ENCODE peak calls at places on chromosomes 12 and 14, in seven cellular contexts. J, W, I, L, T, A and C are unnamed samples. For H3K4me1, the result is how much of the 10 kb centered on the place peaks cover.

GRCh38 chr12:89160716-89161123 is 191.6 kb downstream of the DUSP6 start:
- DNase-seq in I (peak), A (peak), J (no peak), L (peak), W (no peak), T (no peak), C (peak)

GRCh38 chr14:80538633-80539375 is 327.5 kb upstream of the DIO2 start:
- DNase-seq in J (no peak), L (no peak), W (peak), I (no peak), T (no peak), A (no peak), C (no peak)

GRCh38 chr14:62117010-62117717 is 354.9 kb downstream of the SNAPC1 start:
- DNase-seq in J (peak), T (peak), W (peak), A (peak), L (peak), I (no peak), C (no peak)

GRCh38 chr12:8615206-8615605 is 2.5 kb upstream of the AICDA start:
- DNase-seq in W (no peak), L (no peak), T (no peak), A (no peak), I (no peak), J (no peak), C (no peak)

GRCh38 chr12:56151672-56152131 is 685 bp upstream of the MYL6B start:
- DNase-seq in W (peak), J (peak), L (peak), I (peak), T (peak), A (no peak), C (no peak)

GRCh38 chr14:50865677-50866076 is 6.2 kb upstream of the ABHD12B start:
- DNase-seq in J (no peak), W (no peak), T (no peak), A (no peak), I (no peak), L (no peak), C (no peak)

GRCh38 chr12:52870361-52871290 is 21.8 kb upstream of the KRT78 start:
- DNase-seq in W (peak), T (no peak), A (peak), L (peak), J (no peak), I (no peak), C (no peak)

GRCh38 chr12:132385923-132386751 is 56.7 kb upstream of the GALNT9 start:
- DNase-seq in I (no peak), T (no peak), J (no peak), W (no peak), A (no peak), L (peak), C (no peak)

GRCh38 chr12:50620050-50620974 is 115.5 kb downstream of the DIP2B start:
- DNase-seq in W (no peak), L (no peak), J (no peak), T (no peak), A (no peak), I (peak), C (no peak)

GRCh38 chr12:304815-305214 is 42.2 kb upstream of the SLC6A13 start:
- DNase-seq in T (no peak), J (no peak), L (no peak), A (no peak), W (no peak), I (no peak), C (no peak)

GRCh38 chr12:76547526-76547925 is 12.0 kb downstream of the OSBPL8 start:
- DNase-seq in L (no peak), T (no peak), J (no peak), I (no peak), W (no peak), A (no peak), C (no peak)

GRCh38 chr14:50569714-50570274 is 9.8 kb downstream of the ATL1 start:
- DNase-seq in J (no peak), W (no peak), L (no peak), A (no peak), T (no peak), I (no peak), C (no peak)

GRCh38 chr12:30694971-30695326 is 720 bp downstream of the IPO8 start:
- DNase-seq in W (peak), J (peak), T (peak), I (peak), A (no peak), L (peak), C (no peak)

GRCh38 chr14:69354383-69355154 is 43.5 kb downstream of the ERH start:
- DNase-seq in I (peak), J (no peak), A (no peak), T (no peak), L (no peak), W (no peak), C (no peak)

GRCh38 chr12:12926571-12927071 is 25.3 kb downstream of the GPRC5D start:
- DNase-seq in J (no peak), T (no peak), L (no peak), W (no peak), I (no peak), A (peak), C (no peak)

GRCh38 chr14:49250109-49250508 is 336.1 kb downstream of the RPS29 start:
- DNase-seq in I (no peak), W (no peak), J (no peak), L (no peak), A (no peak), T (no peak), C (no peak)

GRCh38 chr12:53532524-53533445 is 25.5 kb upstream of the NPFF start:
- DNase-seq in A (no peak), I (no peak), L (no peak), J (no peak), T (no peak), W (no peak), C (no peak)

GRCh38 chr12:125021771-125022170 is 28.3 kb downstream of the BRI3BP start:
- DNase-seq in J (no peak), I (no peak), L (no peak), W (no peak), T (no peak), A (no peak), C (no peak)

GRCh38 chr12:109885616-109886015 is 5.3 kb upstream of the GLTP start:
- DNase-seq in T (no peak), L (no peak), A (no peak), W (no peak), I (peak), J (no peak), C (no peak)

GRCh38 chr12:113242560-113242959 is 21.3 kb downstream of the TPCN1 start:
- DNase-seq in L (no peak), A (peak), W (no peak), J (no peak), I (no peak), T (no peak), C (no peak)
- H3K4me1 ChIP-seq in L (half or more), A (half or more), W (under half), J (half or more), I (half or more), T (under half), C (half or more)

GRCh38 chr12:78721906-78722305 is 142.7 kb upstream of the SYT1 start:
- DNase-seq in I (no peak), A (no peak), L (no peak), T (no peak), J (no peak), W (no peak), C (no peak)

GRCh38 chr12:78726854-78727253 is 137.7 kb upstream of the SYT1 start:
- DNase-seq in I (no peak), T (no peak), W (no peak), A (no peak), L (no peak), J (no peak), C (no peak)

GRCh38 chr12:78725033-78725432 is 139.5 kb upstream of the SYT1 start:
- DNase-seq in I (no peak), W (no peak), L (no peak), T (no peak), A (no peak), J (no peak), C (no peak)

GRCh38 chr12:78725951-78726550 is 138.5 kb upstream of the SYT1 start:
- DNase-seq in L (no peak), W (no peak), J (no peak), A (no peak), I (no peak), T (no peak), C (no peak)
- H3K4me1 ChIP-seq in L (under half), W (under half), J (under half), A (under half), I (under half), T (under half), C (under half)

GRCh38 chr12:116693259-116694227 is 44.3 kb downstream of the SPRING1 start:
- DNase-seq in W (no peak), I (no peak), L (no peak), T (no peak), J (peak), A (no peak), C (no peak)
- H3K4me1 ChIP-seq in W (under half), I (under half), L (under half), T (under half), J (under half), A (under half), C (under half)

DNA sequence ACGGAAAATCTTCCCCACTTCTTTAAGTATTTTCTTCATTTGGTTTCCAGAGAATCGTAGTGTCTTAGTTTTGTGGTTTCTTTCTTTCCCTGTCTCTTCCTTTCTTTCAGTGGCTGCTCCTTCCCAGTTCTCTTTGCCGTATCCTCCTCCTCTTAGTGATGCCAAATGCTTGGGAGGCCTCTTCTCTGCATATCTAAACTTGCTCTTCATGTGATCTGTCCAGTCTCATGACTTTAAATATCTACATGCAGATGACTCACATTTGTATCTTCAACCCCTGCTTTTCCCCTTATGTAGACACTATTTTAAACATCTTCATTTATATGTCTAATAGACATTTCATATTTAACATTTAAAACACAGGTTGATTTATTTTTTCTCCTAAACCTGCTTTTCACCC is 149.2 kb downstream of the PTCSC3 start:
- DNase-seq in L (no peak), A (no peak), W (no peak), I (no peak), J (no peak), T (no peak), C (no peak)
- H3K4me1 ChIP-seq in L (under half), A (under half), W (under half), I (under half), J (under half), T (under half), C (under half)